ENCODE peak calls at places on chromosomes 12 and 14, in seven cellular contexts. R, U, Z, E, D, T and Q are unnamed samples.

GRCh38 chr12:22408605-22409004 is 74.1 kb upstream of the ST8SIA1 start:
- DNase-seq in R (no peak), U (no peak), Z (no peak), E (no peak), D (no peak), T (no peak), Q (no peak)

GRCh38 chr12:111218499-111218898 is 150.4 kb downstream of the PHETA1 start:
- DNase-seq in R (no peak), U (no peak), Z (no peak), E (no peak), D (no peak), T (no peak), Q (no peak)

GRCh38 chr12:102722147-102722546 is 194.9 kb downstream of the PAH start:
- DNase-seq in R (no peak), U (no peak), Z (no peak), E (no peak), D (no peak), T (no peak), Q (no peak)

GRCh38 chr14:95531473-95531872 is 3.4 kb upstream of the GLRX5 start:
- DNase-seq in R (no peak), U (no peak), Z (no peak), E (no peak), D (no peak), T (no peak), Q (peak)

GRCh38 chr12:52041032-52041431 is 10.2 kb upstream of the NR4A1 start:
- DNase-seq in R (no peak), U (no peak), Z (no peak), E (no peak), D (no peak), T (no peak), Q (no peak)

GRCh38 chr12:64800640-64801039 is 23.8 kb upstream of the TBC1D30 start:
- DNase-seq in R (no peak), U (no peak), Z (no peak), E (no peak), D (no peak), T (no peak), Q (no peak)

GRCh38 chr14:73188501-73188903 is 48.8 kb upstream of the PAPLN start:
- DNase-seq in R (no peak), U (peak), Z (no peak), E (no peak), D (no peak), T (no peak), Q (peak)

GRCh38 chr14:96271421-96271762 is 15.4 kb downstream of the BDKRB1 start:
- DNase-seq in R (no peak), U (no peak), Z (no peak), E (no peak), D (no peak), T (no peak), Q (no peak)

GRCh38 chr12:66066071-66066928 is 64.2 kb downstream of the LLPH start:
- DNase-seq in R (no peak), U (no peak), Z (no peak), E (no peak), D (no peak), T (no peak), Q (no peak)

GRCh38 chr14:74417611-74418010 is 8.4 kb downstream of the SYNDIG1L start:
- DNase-seq in R (no peak), U (no peak), Z (no peak), E (no peak), D (no peak), T (no peak), Q (no peak)

GRCh38 chr14:55773297-55773696 is 193.3 kb downstream of the KTN1 start:
- DNase-seq in R (no peak), U (no peak), Z (no peak), E (no peak), D (no peak), T (no peak), Q (no peak)

GRCh38 chr12:130687190-130687589 is 28.9 kb downstream of the RIMBP2 start:
- DNase-seq in R (no peak), U (no peak), Z (no peak), E (no peak), D (no peak), T (no peak), Q (no peak)

GRCh38 chr12:32107376-32108267 is 975 bp downstream of the BICD1 start:
- DNase-seq in R (no peak), U (no peak), Z (peak), E (peak), D (no peak), T (peak), Q (peak)

GRCh38 chr12:64016521-64016920 is 172.0 kb downstream of the SRGAP1 start:
- DNase-seq in R (no peak), U (no peak), Z (no peak), E (no peak), D (no peak), T (no peak), Q (no peak)

GRCh38 chr14:23953464-23954278 is at the start of gene DHRS4:
- DNase-seq in R (peak), U (peak), Z (peak), E (peak), D (peak), T (peak), Q (peak)

GRCh38 chr12:92553389-92553788 is 149.4 kb upstream of the PLEKHG7 start:
- DNase-seq in R (no peak), U (no peak), Z (no peak), E (no peak), D (no peak), T (peak), Q (no peak)

GRCh38 chr12:57008113-57008687 is 1.9 kb upstream of the ZBTB39 start:
- DNase-seq in R (no peak), U (peak), Z (no peak), E (peak), D (no peak), T (no peak), Q (peak)

GRCh38 chr14:93742761-93743160 is 45.5 kb downstream of the PRIMA1 start:
- DNase-seq in R (no peak), U (no peak), Z (no peak), E (peak), D (no peak), T (no peak), Q (no peak)

GRCh38 chr14:105536691-105537579 is 10.6 kb downstream of the TMEM121 start:
- DNase-seq in R (no peak), U (no peak), Z (no peak), E (no peak), D (no peak), T (no peak), Q (no peak)

GRCh38 chr14:30710870-30711269 is 88.8 kb downstream of the SCFD1 start:
- DNase-seq in R (no peak), U (peak), Z (no peak), E (no peak), D (no peak), T (no peak), Q (peak)

GRCh38 chr12:1914116-1914911 is 4.1 kb downstream of the CACNA2D4 start:
- DNase-seq in R (peak), U (no peak), Z (no peak), E (no peak), D (peak), T (no peak), Q (no peak)

GRCh38 chr12:122227341-122227740 is 1.5 kb upstream of the DIABLO start:
- DNase-seq in R (no peak), U (no peak), Z (no peak), E (no peak), D (peak), T (peak), Q (no peak)

GRCh38 chr12:3882896-3883564 is 9.8 kb upstream of the PARP11 start:
- DNase-seq in R (no peak), U (no peak), Z (no peak), E (peak), D (no peak), T (no peak), Q (no peak)
- TF ChIP-seq CTCF in R (peak), U (peak), Z (peak), E (peak), D (peak), T (no peak), Q (peak)

GRCh38 chr12:120235369-120236123 is 30.0 kb downstream of the PXN start:
- DNase-seq in R (peak), U (no peak), Z (no peak), E (no peak), D (no peak), T (no peak), Q (no peak)
- TF ChIP-seq CTCF in R (peak), U (peak), Z (no peak), E (peak), D (no peak), T (no peak), Q (peak)

GRCh38 chr14:78933948-78934524 is 763.9 kb downstream of the NRXN3 start:
- DNase-seq in R (no peak), U (no peak), Z (no peak), E (peak), D (no peak), T (no peak), Q (peak)
- TF ChIP-seq CTCF in R (peak), U (peak), Z (no peak), E (peak), D (peak), T (peak), Q (peak)

DNA sequence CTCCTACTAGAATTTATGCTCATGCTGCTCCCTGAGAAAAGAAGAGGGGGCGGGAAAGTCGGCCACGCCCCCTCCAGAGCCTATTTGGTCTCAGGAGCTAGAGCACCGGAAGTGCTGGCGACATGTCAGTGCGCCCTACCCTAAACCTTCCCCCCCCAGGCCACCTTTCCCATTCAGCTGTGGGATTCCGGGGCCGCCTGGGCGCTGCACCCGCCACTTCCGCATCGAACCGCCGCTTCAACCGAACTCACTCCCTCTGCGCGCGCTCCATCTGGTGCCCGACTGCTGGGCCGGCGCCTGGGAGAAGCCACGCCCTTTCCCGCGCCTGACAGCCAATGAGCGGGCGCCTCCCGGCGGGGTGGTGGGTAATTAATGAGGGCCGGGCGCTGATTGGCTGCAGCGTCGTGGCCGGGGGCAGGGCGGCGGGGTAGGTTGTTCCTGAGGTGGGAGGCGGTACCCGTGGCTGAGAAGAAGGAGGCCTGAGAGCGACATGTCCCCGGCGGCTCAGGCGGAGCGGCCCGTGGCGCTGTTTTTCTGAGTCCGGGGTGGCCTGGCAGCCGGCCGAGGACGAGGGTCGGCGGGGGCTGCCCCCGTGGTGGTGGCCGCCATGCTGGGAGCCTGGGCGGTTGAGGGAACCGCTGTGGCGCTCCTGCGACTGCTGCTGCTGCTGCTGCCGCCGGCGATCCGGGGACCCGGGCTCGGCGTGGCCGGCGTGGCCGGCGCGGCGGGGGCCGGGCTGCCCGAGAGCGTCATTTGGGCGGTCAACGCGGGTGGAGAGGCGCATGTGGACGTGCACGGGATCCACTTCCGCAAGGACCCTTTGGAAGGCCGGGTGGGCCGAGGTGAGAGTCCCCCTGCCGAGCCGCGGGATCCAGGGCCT is at the start of gene MLEC:
- DNase-seq in R (peak), U (peak), Z (peak), E (peak), D (peak), T (peak), Q (peak)
- TF ChIP-seq CTCF in R (peak), U (peak), Z (no peak), E (peak), D (peak), T (no peak), Q (peak)